ENCODE peak calls at places on chromosomes 13 and 19, in six cellular contexts. P is HL-60; E is H7; C is RWPE2; K is lower lobe of right lung; S is CD4-positive, alpha-beta memory T cell. V is an unnamed sample.

GRCh38 chr13:82791035-82791434 is 1091.2 kb downstream of the SLITRK1 start:
- DNase-seq in P (no peak), E (no peak), C (no peak), K (no peak), S (no peak), V (no peak)

GRCh38 chr19:13051581-13052165 is 51.0 kb downstream of the LYL1 start:
- DNase-seq in P (peak; percentile 61), E (peak; percentile 96), C (peak; percentile 82), K (peak; percentile 90), S (no peak), V (peak; percentile 81)

GRCh38 chr19:54928299-54928698 is 19.0 kb downstream of the NLRP7 start:
- DNase-seq in P (no peak), E (no peak), C (no peak), K (no peak), S (no peak), V (no peak)

GRCh38 chr13:83150616-83151307 is 731.5 kb downstream of the SLITRK1 start:
- DNase-seq in P (no peak), E (no peak), C (no peak), K (no peak), S (no peak), V (no peak)

GRCh38 chr13:45718063-45718462 is 15.9 kb downstream of the CBY2 start:
- DNase-seq in P (peak; percentile 24), E (peak; percentile 65), C (no peak), K (no peak), S (peak; percentile 6), V (no peak)

GRCh38 chr13:24683833-24684599 is 3.8 kb downstream of the ATP12A start:
- DNase-seq in P (no peak), E (peak; percentile 97), C (no peak), K (peak; percentile 65), S (peak; percentile 45), V (peak; percentile 70)

GRCh38 chr19:16463991-16464575 is 7.7 kb downstream of the EPS15L1 start:
- DNase-seq in P (no peak), E (peak; percentile 40), C (no peak), K (no peak), S (no peak), V (no peak)

GRCh38 chr19:3142292-3142670 is 6.4 kb downstream of the GNA15 start:
- DNase-seq in P (no peak), E (no peak), C (peak; percentile 75), K (no peak), S (no peak), V (no peak)

GRCh38 chr13:112668924-112669323 is 20.9 kb upstream of the ATP11A start:
- DNase-seq in P (no peak), E (no peak), C (no peak), K (peak; percentile 31), S (no peak), V (no peak)

GRCh38 chr19:39946532-39946931 is 12.1 kb upstream of the FCGBP start:
- DNase-seq in P (peak; percentile 38), E (no peak), C (no peak), K (no peak), S (no peak), V (no peak)

GRCh38 chr19:4208385-4209094 is 20.8 kb upstream of the EBI3 start:
- DNase-seq in P (no peak), E (peak; percentile 82), C (no peak), K (no peak), S (no peak), V (peak; percentile 63)

GRCh38 chr13:36282818-36283432 is 14.7 kb downstream of the CCDC169 start:
- DNase-seq in P (no peak), E (peak; percentile 24), C (no peak), K (no peak), S (peak; percentile 13), V (no peak)

GRCh38 chr13:50527612-50528509 is 315.6 kb downstream of the DLEU7 start:
- DNase-seq in P (no peak), E (no peak), C (no peak), K (no peak), S (no peak), V (no peak)

GRCh38 chr13:80116107-80116506 is 224.8 kb downstream of the SPRY2 start:
- DNase-seq in P (no peak), E (no peak), C (no peak), K (no peak), S (no peak), V (no peak)

GRCh38 chr13:114096811-114097503 is 35.5 kb downstream of the RASA3 start:
- DNase-seq in P (no peak), E (no peak), C (peak; percentile 49), K (no peak), S (no peak), V (no peak)

GRCh38 chr13:46554971-46555370 is 2.0 kb downstream of the LRCH1 start:
- DNase-seq in P (no peak), E (no peak), C (no peak), K (no peak), S (no peak), V (no peak)

GRCh38 chr13:80040219-80040976 is 300.5 kb downstream of the SPRY2 start:
- DNase-seq in P (no peak), E (no peak), C (no peak), K (no peak), S (no peak), V (no peak)

GRCh38 chr13:35784286-35784951 is 307.9 kb upstream of the MAB21L1 start:
- DNase-seq in P (no peak), E (no peak), C (no peak), K (no peak), S (no peak), V (no peak)

GRCh38 chr19:29040291-29040690 is 172.7 kb downstream of the UQCRFS1 start:
- DNase-seq in P (no peak), E (no peak), C (no peak), K (no peak), S (no peak), V (no peak)

GRCh38 chr13:23883255-23883654 is 5.9 kb downstream of the MIPEP start:
- DNase-seq in P (no peak), E (no peak), C (no peak), K (no peak), S (no peak), V (no peak)

GRCh38 chr19:49415810-49416200 is 7.4 kb downstream of the PTH2 start:
- DNase-seq in P (no peak), E (no peak), C (no peak), K (no peak), S (no peak), V (no peak)

GRCh38 chr13:40251343-40252032 is 415.0 kb downstream of the FOXO1 start:
- DNase-seq in P (no peak), E (no peak), C (no peak), K (no peak), S (no peak), V (no peak)

GRCh38 chr19:2602391-2603181 is 99.9 kb downstream of the GNG7 start:
- DNase-seq in P (no peak), E (peak; percentile 83), C (no peak), K (peak; percentile 75), S (no peak), V (peak; percentile 59)

GRCh38 chr19:55632463-55632834 is 8.1 kb upstream of the ZNF784 start:
- DNase-seq in P (peak; percentile 93), E (peak; percentile 79), C (no peak), K (peak; percentile 68), S (peak; percentile 85), V (peak; percentile 100)

GRCh38 chr19:51693819-51694218 is 689 bp downstream of the SPACA6 start:
- DNase-seq in P (no peak), E (no peak), C (no peak), K (no peak), S (no peak), V (no peak)

GRCh38 chr19:51692065-51692915 is 840 bp upstream of the SPACA6 start:
- DNase-seq in P (no peak), E (peak; percentile 45), C (no peak), K (no peak), S (no peak), V (no peak)

GRCh38 chr19:51695088-51695487 is 2.0 kb downstream of the SPACA6 start:
- DNase-seq in P (no peak), E (peak; percentile 14), C (no peak), K (no peak), S (no peak), V (no peak)

GRCh38 chr19:51694318-51695085 is 1.4 kb downstream of the SPACA6 start:
- DNase-seq in P (no peak), E (peak; percentile 12), C (no peak), K (no peak), S (no peak), V (no peak)

GRCh38 chr19:51693246-51693645 is at the start of gene SPACA6:
- DNase-seq in P (no peak), E (peak; percentile 22), C (no peak), K (no peak), S (no peak), V (no peak)
- H3K4me3 ChIP-seq in P (no peak within 1 kb of the TSS), E (no peak within 1 kb of the TSS), C (no peak within 1 kb of the TSS), K (peak within 1 kb of the TSS; percentile 87), S (no peak within 1 kb of the TSS), V (no peak within 1 kb of the TSS)

GRCh38 chr19:18406749-18407148 is 9.3 kb upstream of the LRRC25 start:
- DNase-seq in P (no peak), E (no peak), C (no peak), K (no peak), S (no peak), V (no peak)

GRCh38 chr19:18412610-18413239 is 6.5 kb upstream of the SSBP4 start:
- DNase-seq in P (no peak), E (peak; percentile 46), C (peak; percentile 54), K (peak; percentile 35), S (no peak), V (no peak)

DNA sequence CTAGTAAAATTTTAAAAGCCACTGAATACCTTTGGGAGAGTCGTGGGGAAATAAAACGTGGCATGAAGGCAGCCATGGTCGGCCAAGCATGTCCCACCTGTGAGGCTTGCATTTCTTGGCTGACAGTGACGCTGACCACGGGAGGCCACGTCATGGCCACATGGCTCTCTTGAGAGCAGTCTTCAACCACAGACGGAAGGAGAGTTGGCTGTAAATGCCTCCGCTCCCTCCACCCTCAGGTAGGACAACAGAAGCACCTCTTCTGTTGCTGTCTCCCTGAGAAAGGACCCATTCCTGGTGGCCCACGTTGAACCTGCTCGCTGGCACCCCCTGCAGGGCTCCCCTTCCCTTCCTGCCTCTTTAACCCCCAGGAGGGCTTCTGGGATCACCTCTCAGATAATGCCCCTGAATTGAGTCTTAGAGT is 10.6 kb upstream of the LRRC25 start:
- DNase-seq in P (no peak), E (peak; percentile 83), C (no peak), K (peak; percentile 75), S (no peak), V (peak; percentile 83)
- H3K4me3 ChIP-seq in P (no peak overlapping the region), E (no peak overlapping the region), C (no peak overlapping the region), K (no peak overlapping the region), S (no peak overlapping the region), V (no peak overlapping the region)

GRCh38 chr19:47106819-47107200 is 6.8 kb downstream of the ZC3H4 start:
- DNase-seq in P (no peak), E (no peak), C (no peak), K (no peak), S (no peak), V (no peak)
- H3K4me3 ChIP-seq in P (no peak overlapping the region), E (no peak overlapping the region), C (no peak overlapping the region), K (no peak overlapping the region), S (no peak overlapping the region), V (no peak overlapping the region)

DNA sequence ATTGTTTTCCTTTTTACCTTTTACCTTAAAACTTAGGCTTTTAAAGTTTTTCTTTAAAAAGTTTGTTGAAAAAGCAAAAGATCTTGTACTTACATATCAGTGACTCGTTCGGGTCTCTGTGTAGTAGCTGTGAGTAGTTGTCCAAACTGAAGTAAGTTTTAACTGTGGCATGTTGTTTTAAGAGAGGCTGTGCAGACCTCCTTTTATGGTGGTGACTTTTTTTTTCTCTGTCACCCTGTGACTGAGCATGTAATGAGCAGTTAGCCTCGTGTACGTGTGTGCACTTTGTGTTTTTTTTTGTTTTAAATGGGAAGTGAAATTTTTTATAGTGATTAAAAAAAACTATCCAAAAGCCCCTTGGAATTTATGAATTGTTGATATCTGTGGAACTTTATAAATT is at the start of gene GPR183:
- DNase-seq in P (no peak), E (no peak), C (no peak), K (no peak), S (peak; percentile 84), V (no peak)
- H3K4me3 ChIP-seq in P (peak within 1 kb of the TSS; percentile 77), E (no peak within 1 kb of the TSS), C (no peak within 1 kb of the TSS), K (peak within 1 kb of the TSS; percentile 39), S (peak within 1 kb of the TSS; percentile 80), V (no peak within 1 kb of the TSS)

V was measured in mucosa of descending colon.